ENCODE peak calls at places on chromosome 3, in six cellular contexts. One of them, this sample, is unnamed.

GRCh38 chr3:10169000-10169496 is 4.3 kb downstream of the IRAK2 start:
- DNase-seq in endothelial cell of umbilical vein: no peak
- DNase-seq in neural crest cell: no peak
- DNase-seq in ovary: no peak
- DNase-seq in MM.1S: no peak
- DNase-seq in cardiac fibroblast: no peak
- DNase-seq in this sample: no peak

GRCh38 chr3:166447513-166447912 is 610.3 kb upstream of the BCHE start:
- DNase-seq in cardiac fibroblast: no peak
- DNase-seq in MM.1S: no peak
- DNase-seq in neural crest cell: no peak
- DNase-seq in endothelial cell of umbilical vein: no peak
- DNase-seq in ovary: no peak
- DNase-seq in this sample: no peak

GRCh38 chr3:107366766-107367165 is 10.5 kb upstream of the CCDC54 start:
- DNase-seq in cardiac fibroblast: no peak
- DNase-seq in endothelial cell of umbilical vein: no peak
- DNase-seq in MM.1S: no peak
- DNase-seq in neural crest cell: no peak
- DNase-seq in ovary: no peak
- DNase-seq in this sample: no peak

GRCh38 chr3:105440113-105440512 is 73.4 kb downstream of the ALCAM start:
- DNase-seq in MM.1S: no peak
- DNase-seq in ovary: no peak
- DNase-seq in neural crest cell: no peak
- DNase-seq in cardiac fibroblast: no peak
- DNase-seq in endothelial cell of umbilical vein: no peak
- DNase-seq in this sample: no peak

GRCh38 chr3:44966795-44967278 is 9.1 kb downstream of the ZDHHC3 start:
- DNase-seq in MM.1S: no peak
- DNase-seq in cardiac fibroblast: no peak
- DNase-seq in neural crest cell: no peak
- DNase-seq in ovary: no peak
- DNase-seq in endothelial cell of umbilical vein: no peak
- DNase-seq in this sample: peak

GRCh38 chr3:197775317-197775716 is 15.7 kb upstream of the LRCH3 start:
- DNase-seq in MM.1S: no peak
- DNase-seq in neural crest cell: no peak
- DNase-seq in cardiac fibroblast: no peak
- DNase-seq in ovary: no peak
- DNase-seq in endothelial cell of umbilical vein: no peak
- DNase-seq in this sample: no peak

GRCh38 chr3:128006061-128006470 is 46.2 kb upstream of the SEC61A1 start:
- DNase-seq in cardiac fibroblast: no peak
- DNase-seq in MM.1S: no peak
- DNase-seq in neural crest cell: peak
- DNase-seq in endothelial cell of umbilical vein: no peak
- DNase-seq in ovary: no peak
- DNase-seq in this sample: no peak

GRCh38 chr3:43102773-43103480 is 3.0 kb downstream of the POMGNT2 start:
- DNase-seq in ovary: no peak
- DNase-seq in neural crest cell: no peak
- DNase-seq in MM.1S: no peak
- DNase-seq in cardiac fibroblast: peak
- DNase-seq in endothelial cell of umbilical vein: no peak
- DNase-seq in this sample: peak

GRCh38 chr3:111739241-111739952 is 119.7 kb upstream of the PHLDB2 start:
- DNase-seq in endothelial cell of umbilical vein: peak
- DNase-seq in neural crest cell: no peak
- DNase-seq in MM.1S: no peak
- DNase-seq in cardiac fibroblast: peak
- DNase-seq in ovary: no peak
- DNase-seq in this sample: peak

GRCh38 chr3:149965278-149965677 is 5.4 kb downstream of the PFN2 start:
- DNase-seq in ovary: no peak
- DNase-seq in cardiac fibroblast: peak
- DNase-seq in endothelial cell of umbilical vein: no peak
- DNase-seq in MM.1S: no peak
- DNase-seq in neural crest cell: no peak
- DNase-seq in this sample: peak

GRCh38 chr3:2819571-2819970 is 290.6 kb downstream of the IL5RA start:
- DNase-seq in ovary: no peak
- DNase-seq in cardiac fibroblast: no peak
- DNase-seq in MM.1S: no peak
- DNase-seq in neural crest cell: no peak
- DNase-seq in endothelial cell of umbilical vein: no peak
- DNase-seq in this sample: no peak

GRCh38 chr3:142929109-142929508 is 34.4 kb downstream of the PAQR9 start:
- DNase-seq in ovary: no peak
- DNase-seq in MM.1S: peak
- DNase-seq in neural crest cell: no peak
- DNase-seq in endothelial cell of umbilical vein: peak
- DNase-seq in cardiac fibroblast: peak
- DNase-seq in this sample: peak
- TF ChIP-seq CTCF in ovary: no peak
- TF ChIP-seq CTCF in MM.1S: peak
- TF ChIP-seq CTCF in neural crest cell: peak
- TF ChIP-seq CTCF in endothelial cell of umbilical vein: peak
- TF ChIP-seq CTCF in cardiac fibroblast: peak
- TF ChIP-seq CTCF in this sample: peak

DNA sequence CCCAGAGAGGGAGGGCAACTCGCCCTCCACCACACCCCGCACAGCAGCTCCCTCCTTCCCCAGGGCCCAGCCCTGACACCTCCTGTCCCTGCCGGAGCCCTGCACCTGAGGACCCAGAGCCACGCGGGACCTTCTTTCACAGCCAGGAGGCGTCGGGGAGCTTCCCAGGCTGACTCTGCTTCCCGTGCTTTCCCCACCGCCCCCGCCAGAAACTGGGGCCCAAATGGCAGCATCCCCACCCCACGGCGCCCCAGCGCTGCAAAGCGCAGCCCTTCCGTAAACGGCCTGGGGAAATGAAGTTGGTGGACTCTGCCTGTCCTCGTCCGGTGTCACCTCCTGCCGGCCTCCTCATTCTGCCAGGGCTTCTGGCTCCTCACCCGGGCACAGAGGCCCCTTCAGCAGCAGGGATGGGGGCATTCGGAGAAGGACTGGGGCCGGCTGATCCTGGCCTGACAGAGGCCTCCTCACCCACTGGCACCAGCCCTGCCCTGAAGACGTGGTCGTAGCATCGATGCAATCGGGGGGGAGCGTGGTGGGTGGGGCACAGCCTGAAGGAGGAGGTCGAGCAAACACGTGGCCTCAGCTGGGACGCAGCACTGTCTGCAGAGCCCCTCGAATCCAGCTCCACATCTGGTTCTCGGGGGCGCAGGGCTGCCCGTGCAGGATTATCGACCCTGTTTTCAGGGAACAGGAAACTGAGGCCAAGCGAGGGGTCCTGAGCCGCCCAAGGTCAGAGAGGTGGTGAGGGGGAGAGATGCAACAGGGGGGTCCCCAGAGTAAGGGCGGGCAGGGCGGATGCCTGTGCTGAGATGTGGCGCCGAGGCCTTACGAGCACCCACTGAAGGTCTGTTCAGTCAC is 235.4 kb downstream of the XXYLT1 start:
- DNase-seq in cardiac fibroblast: no peak
- DNase-seq in neural crest cell: no peak
- DNase-seq in endothelial cell of umbilical vein: no peak
- DNase-seq in MM.1S: no peak
- DNase-seq in ovary: no peak
- DNase-seq in this sample: no peak
- TF ChIP-seq CTCF in cardiac fibroblast: no peak
- TF ChIP-seq CTCF in neural crest cell: no peak
- TF ChIP-seq CTCF in endothelial cell of umbilical vein: peak
- TF ChIP-seq CTCF in MM.1S: no peak
- TF ChIP-seq CTCF in ovary: no peak
- TF ChIP-seq CTCF in this sample: peak

GRCh38 chr3:68256635-68257034 is 602.2 kb upstream of the SUCLG2 start:
- DNase-seq in cardiac fibroblast: no peak
- DNase-seq in neural crest cell: no peak
- DNase-seq in ovary: no peak
- DNase-seq in MM.1S: no peak
- DNase-seq in endothelial cell of umbilical vein: no peak
- DNase-seq in this sample: no peak
- TF ChIP-seq CTCF in cardiac fibroblast: no peak
- TF ChIP-seq CTCF in neural crest cell: peak
- TF ChIP-seq CTCF in ovary: no peak
- TF ChIP-seq CTCF in MM.1S: peak
- TF ChIP-seq CTCF in endothelial cell of umbilical vein: no peak
- TF ChIP-seq CTCF in this sample: no peak

DNA sequence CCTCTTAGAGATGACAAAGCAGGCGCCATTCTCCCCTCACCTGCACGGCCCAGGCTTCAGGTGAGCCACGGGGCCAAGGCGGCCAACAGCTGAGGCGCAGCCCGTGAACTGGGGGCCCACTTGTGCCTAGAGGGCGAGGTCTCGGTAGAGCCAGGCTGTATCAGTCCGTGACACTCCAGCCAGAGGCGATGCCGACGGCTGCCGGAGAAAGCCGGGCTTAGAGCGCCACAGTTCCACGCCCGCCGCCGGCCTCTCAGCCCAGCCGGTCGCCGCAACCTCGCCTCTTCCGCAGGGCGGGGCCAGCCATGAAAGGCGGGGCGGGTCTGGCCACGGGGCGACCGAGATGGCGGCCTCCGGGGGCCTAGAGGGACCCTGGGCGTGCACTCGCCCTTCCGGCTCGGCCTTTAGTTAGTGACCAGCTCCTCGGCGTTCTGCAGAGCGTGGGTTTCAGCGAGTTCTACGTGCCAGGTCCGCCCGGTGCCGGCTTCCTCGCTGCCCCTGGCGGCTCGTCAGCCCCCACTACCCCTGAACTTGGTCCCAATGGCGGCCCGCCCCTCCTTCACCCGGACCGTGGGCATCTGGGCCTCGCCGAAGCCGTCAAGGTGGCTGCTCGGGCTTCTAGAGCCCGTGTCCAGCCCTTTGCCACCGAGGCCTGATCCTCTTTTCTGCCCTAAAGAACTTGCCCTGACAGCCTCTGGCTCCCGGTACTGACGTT is at the start of gene ZNF621:
- DNase-seq in cardiac fibroblast: peak
- DNase-seq in MM.1S: peak
- DNase-seq in endothelial cell of umbilical vein: peak
- DNase-seq in neural crest cell: peak
- DNase-seq in ovary: peak
- DNase-seq in this sample: peak
- TF ChIP-seq CTCF in cardiac fibroblast: no peak
- TF ChIP-seq CTCF in MM.1S: peak
- TF ChIP-seq CTCF in endothelial cell of umbilical vein: no peak
- TF ChIP-seq CTCF in neural crest cell: no peak
- TF ChIP-seq CTCF in ovary: no peak
- TF ChIP-seq CTCF in this sample: no peak

DNA sequence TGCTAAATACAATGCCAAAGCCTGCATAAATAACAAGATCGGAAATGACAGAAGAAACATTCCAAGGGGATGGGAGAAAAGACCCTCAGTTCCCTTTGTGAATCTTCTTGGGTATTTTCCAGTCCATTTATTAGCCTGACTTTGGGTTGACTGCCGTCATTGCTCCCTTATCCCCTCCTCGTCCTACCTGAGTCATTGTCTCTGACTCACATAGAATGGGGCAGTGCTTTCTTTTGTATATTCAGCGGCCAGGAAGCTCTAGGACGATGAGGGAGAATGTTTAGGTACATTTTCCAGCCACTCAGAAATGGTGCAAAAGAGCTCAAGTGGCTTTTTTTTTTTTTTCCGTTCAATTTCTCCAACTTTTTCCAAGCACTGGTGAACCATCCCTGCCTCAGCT is 71.6 kb downstream of the KAT2B start:
- DNase-seq in MM.1S: no peak
- DNase-seq in cardiac fibroblast: no peak
- DNase-seq in ovary: no peak
- DNase-seq in neural crest cell: no peak
- DNase-seq in endothelial cell of umbilical vein: no peak
- DNase-seq in this sample: no peak
- TF ChIP-seq CTCF in MM.1S: no peak
- TF ChIP-seq CTCF in cardiac fibroblast: no peak
- TF ChIP-seq CTCF in ovary: no peak
- TF ChIP-seq CTCF in neural crest cell: no peak
- TF ChIP-seq CTCF in endothelial cell of umbilical vein: no peak
- TF ChIP-seq CTCF in this sample: no peak

GRCh38 chr3:154095832-154096421 is 25.3 kb upstream of the ARHGEF26 start:
- DNase-seq in ovary: no peak
- DNase-seq in cardiac fibroblast: peak
- DNase-seq in neural crest cell: no peak
- DNase-seq in MM.1S: peak
- DNase-seq in endothelial cell of umbilical vein: peak
- DNase-seq in this sample: peak
- TF ChIP-seq CTCF in ovary: no peak
- TF ChIP-seq CTCF in cardiac fibroblast: peak
- TF ChIP-seq CTCF in neural crest cell: peak
- TF ChIP-seq CTCF in MM.1S: peak
- TF ChIP-seq CTCF in endothelial cell of umbilical vein: peak
- TF ChIP-seq CTCF in this sample: peak

This sample was measured in fibroblast of pulmonary artery.